ENCODE peak calls at places on chromosomes 5 and 9, in eight cellular contexts. D, S, E, K, F, W, X and Y are unnamed samples.

GRCh38 chr5:174735498-174736350 is 11.3 kb downstream of the MSX2 start:
- DNase-seq in D (no peak), S (no peak), E (peak; percentile 50), K (no peak), F (peak; percentile 48), W (no peak), X (no peak), Y (no peak)

GRCh38 chr5:112576298-112576925 is 157.3 kb upstream of the EPB41L4A start:
- DNase-seq in D (no peak), S (no peak), E (peak; percentile 71), K (no peak), F (no peak), W (peak; percentile 26), X (no peak), Y (peak; percentile 19)

GRCh38 chr5:107555425-107556090 is 115.2 kb downstream of the EFNA5 start:
- DNase-seq in D (no peak), S (no peak), E (no peak), K (peak; percentile 4), F (no peak), W (no peak), X (peak; percentile 15), Y (no peak)

GRCh38 chr5:158943057-158943456 is 156.7 kb downstream of the EBF1 start:
- DNase-seq in D (no peak), S (no peak), E (no peak), K (peak; percentile 88), F (no peak), W (peak; percentile 75), X (peak; percentile 36), Y (no peak)

GRCh38 chr9:137882506-137882821 is 4.9 kb downstream of the CACNA1B start:
- DNase-seq in D (no peak), S (no peak), E (no peak), K (no peak), F (no peak), W (no peak), X (no peak), Y (no peak)

GRCh38 chr9:37283730-37284235 is 138.7 kb upstream of the GRHPR start:
- DNase-seq in D (peak; percentile 26), S (no peak), E (no peak), K (peak; percentile 28), F (no peak), W (peak; percentile 22), X (no peak), Y (no peak)

GRCh38 chr9:97830884-97831829 is 21.9 kb upstream of the FOXE1 start:
- DNase-seq in D (no peak), S (no peak), E (no peak), K (no peak), F (no peak), W (no peak), X (no peak), Y (no peak)

GRCh38 chr9:132390966-132391365 is 15.7 kb downstream of the TTF1 start:
- DNase-seq in D (no peak), S (no peak), E (no peak), K (no peak), F (no peak), W (no peak), X (no peak), Y (no peak)

GRCh38 chr5:870973-871372 is 20.2 kb upstream of the ZDHHC11 start:
- DNase-seq in D (no peak), S (no peak), E (no peak), K (no peak), F (no peak), W (no peak), X (no peak), Y (no peak)

GRCh38 chr5:143001764-143002351 is 231.7 kb downstream of the ARHGAP26 start:
- DNase-seq in D (no peak), S (no peak), E (no peak), K (peak; percentile 60), F (no peak), W (peak; percentile 65), X (no peak), Y (no peak)

GRCh38 chr9:87547665-87548064 is 50.0 kb downstream of the DAPK1 start:
- DNase-seq in D (no peak), S (no peak), E (no peak), K (no peak), F (no peak), W (no peak), X (no peak), Y (no peak)

GRCh38 chr5:55634866-55635265 is 77.3 kb downstream of the SLC38A9 start:
- DNase-seq in D (no peak), S (no peak), E (no peak), K (no peak), F (no peak), W (no peak), X (no peak), Y (no peak)

GRCh38 chr5:154740483-154740882 is 14.7 kb upstream of the LARP1 start:
- DNase-seq in D (no peak), S (no peak), E (peak; percentile 86), K (peak; percentile 56), F (no peak), W (peak; percentile 66), X (peak; percentile 49), Y (no peak)

GRCh38 chr5:59863777-59864176 is 29.7 kb downstream of the PDE4D start:
- DNase-seq in D (no peak), S (no peak), E (no peak), K (peak; percentile 22), F (no peak), W (peak; percentile 51), X (no peak), Y (no peak)

GRCh38 chr5:920321-920720 is 27.6 kb downstream of the TRIP13 start:
- DNase-seq in D (no peak), S (no peak), E (no peak), K (no peak), F (no peak), W (no peak), X (no peak), Y (no peak)

GRCh38 chr5:8213701-8214240 is 344.8 kb downstream of the MTRR start:
- DNase-seq in D (no peak), S (no peak), E (peak; percentile 81), K (no peak), F (no peak), W (no peak), X (no peak), Y (no peak)

GRCh38 chr5:30926181-30926580 is 267.3 kb upstream of the CDH6 start:
- DNase-seq in D (no peak), S (no peak), E (no peak), K (no peak), F (no peak), W (no peak), X (no peak), Y (no peak)

GRCh38 chr5:173011602-173012001 is 28.0 kb downstream of the ATP6V0E1 start:
- DNase-seq in D (no peak), S (no peak), E (no peak), K (no peak), F (no peak), W (no peak), X (no peak), Y (no peak)